ENCODE peak calls at places on chromosomes 5 and 9, in four cellular contexts. P, F, M and D are unnamed samples.

GRCh38 chr9:75071530-75072122 is 16.3 kb downstream of the NMRK1 start:
- DNase-seq in P (no peak), F (no peak), M (no peak), D (peak)

GRCh38 chr5:156640751-156641241 is 209.3 kb upstream of the PPP1R2B start:
- DNase-seq in P (no peak), F (no peak), M (no peak), D (no peak)

GRCh38 chr5:11557063-11557462 is 347.2 kb downstream of the CTNND2 start:
- DNase-seq in M (no peak), F (no peak), P (no peak), D (no peak)

GRCh38 chr9:121362813-121363585 is 7.1 kb downstream of the STOM start:
- DNase-seq in F (no peak), P (peak), M (no peak), D (no peak)

GRCh38 chr9:125990793-125991220 is 243.6 kb downstream of the PBX3 start:
- DNase-seq in P (no peak), F (no peak), M (no peak), D (no peak)

GRCh38 chr5:62779010-62779422 is 200.4 kb downstream of the LRRC70 start:
- DNase-seq in M (peak), P (peak), F (peak), D (peak)

GRCh38 chr5:1952456-1953099 is 69.9 kb upstream of the IRX4 start:
- DNase-seq in P (no peak), F (peak), M (no peak), D (no peak)

GRCh38 chr9:125397736-125398135 is 136.1 kb downstream of the GAPVD1 start:
- DNase-seq in P (no peak), M (no peak), F (no peak), D (no peak)

GRCh38 chr5:116646611-116647289 is 72.1 kb upstream of the SEMA6A start:
- DNase-seq in P (no peak), M (peak), F (no peak), D (no peak)

GRCh38 chr5:156121234-156121633 is 205.7 kb upstream of the SGCD start:
- DNase-seq in P (no peak), F (no peak), M (no peak), D (no peak)

GRCh38 chr5:135105105-135105484 is 71.1 kb upstream of the PITX1 start:
- DNase-seq in P (no peak), F (no peak), M (no peak), D (no peak)

GRCh38 chr5:155193018-155193417 is 179.5 kb downstream of the KIF4B start:
- DNase-seq in P (peak), F (no peak), M (no peak), D (no peak)

GRCh38 chr5:174418809-174419522 is 305.4 kb upstream of the MSX2 start:
- DNase-seq in F (peak), M (peak), P (peak), D (no peak)

GRCh38 chr5:155311721-155312120 is 298.2 kb downstream of the KIF4B start:
- DNase-seq in P (no peak), M (no peak), F (no peak), D (no peak)

GRCh38 chr9:135098400-135099105 is 11.1 kb downstream of the OLFM1 start:
- DNase-seq in P (no peak), M (no peak), F (peak), D (peak)

GRCh38 chr9:126891676-126892075 is 22.9 kb upstream of the RALGPS1 start:
- DNase-seq in F (no peak), P (no peak), M (no peak), D (no peak)

GRCh38 chr9:21461377-21461776 is 20.7 kb downstream of the IFNE start:
- DNase-seq in F (no peak), M (peak), P (no peak), D (no peak)

GRCh38 chr5:139457653-139458306 is 4.8 kb downstream of the ECSCR start:
- DNase-seq in P (no peak), F (no peak), M (no peak), D (no peak)

GRCh38 chr9:111662851-111663823 is 1.7 kb downstream of the GNG10 start:
- DNase-seq in P (no peak), M (no peak), F (peak), D (peak)

GRCh38 chr5:40017151-40017550 is 592.4 kb upstream of the DAB2 start:
- DNase-seq in P (no peak), M (no peak), F (no peak), D (no peak)

GRCh38 chr9:121949364-121949763 is 143.7 kb downstream of the TTLL11 start:
- DNase-seq in P (no peak), F (no peak), M (no peak), D (no peak)

GRCh38 chr5:129767927-129768380 is 20.1 kb downstream of the MINAR2 start:
- DNase-seq in M (peak), P (peak), F (peak), D (peak)

GRCh38 chr5:84673785-84674184 is 289.1 kb upstream of the EDIL3 start:
- DNase-seq in M (no peak), P (no peak), F (no peak), D (no peak)

GRCh38 chr9:121635300-121635699 is 16.1 kb upstream of the DAB2IP start:
- DNase-seq in P (no peak), M (no peak), F (no peak), D (no peak)

GRCh38 chr5:138353550-138353893 is 1.0 kb downstream of the KDM3B start:
- DNase-seq in M (no peak), F (no peak), P (no peak), D (no peak)

GRCh38 chr9:2132484-2133082 is 117.4 kb downstream of the SMARCA2 start:
- DNase-seq in F (no peak), P (peak), M (no peak), D (peak)

GRCh38 chr9:37343724-37344123 is 78.8 kb upstream of the GRHPR start:
- DNase-seq in P (no peak), F (no peak), M (no peak), D (no peak)

GRCh38 chr5:90558344-90559192 is at the start of gene ADGRV1:
- DNase-seq in F (peak), P (peak), M (peak), D (peak)

GRCh38 chr9:127418037-127418471 is 6.1 kb upstream of the ZNF79 start:
- DNase-seq in F (peak), M (peak), P (peak), D (peak)

GRCh38 chr9:134571326-134571871 is 70.2 kb upstream of the COL5A1 start:
- DNase-seq in M (no peak), P (no peak), F (no peak), D (no peak)

GRCh38 chr5:78552729-78553341 is 95.7 kb downstream of the LHFPL2 start:
- DNase-seq in M (no peak), F (no peak), P (no peak), D (no peak)

GRCh38 chr5:107301959-107302840 is 368.5 kb downstream of the EFNA5 start:
- DNase-seq in M (no peak), P (no peak), F (no peak), D (no peak)

GRCh38 chr5:127040779-127041520 is 10.6 kb upstream of the MARCHF3 start:
- DNase-seq in F (no peak), M (no peak), P (peak), D (no peak)

GRCh38 chr5:32413466-32414263 is 30.9 kb downstream of the ZFR start:
- DNase-seq in F (no peak), M (no peak), P (no peak), D (no peak)

GRCh38 chr5:170720984-170721383 is 62.5 kb upstream of the GABRP start:
- DNase-seq in F (no peak), M (no peak), P (no peak), D (no peak)

GRCh38 chr5:111135406-111135805 is 43.3 kb downstream of the WDR36 start:
- DNase-seq in M (no peak), F (no peak), P (no peak), D (no peak)

GRCh38 chr9:83339435-83339834 is 198.8 kb downstream of the FRMD3 start:
- DNase-seq in P (no peak), F (no peak), M (no peak), D (no peak)

GRCh38 chr9:110199643-110200042 is 8.3 kb downstream of the C9orf152 start:
- DNase-seq in P (no peak), F (no peak), M (no peak), D (no peak)

GRCh38 chr9:110202232-110202631 is 5.7 kb downstream of the C9orf152 start:
- DNase-seq in P (no peak), F (no peak), M (no peak), D (no peak)

GRCh38 chr9:110197330-110198187 is 10.4 kb downstream of the C9orf152 start:
- DNase-seq in P (peak), M (peak), F (no peak), D (no peak)

GRCh38 chr9:110192531-110193326 is 15.2 kb downstream of the C9orf152 start:
- DNase-seq in P (peak), M (no peak), F (no peak), D (no peak)

DNA sequence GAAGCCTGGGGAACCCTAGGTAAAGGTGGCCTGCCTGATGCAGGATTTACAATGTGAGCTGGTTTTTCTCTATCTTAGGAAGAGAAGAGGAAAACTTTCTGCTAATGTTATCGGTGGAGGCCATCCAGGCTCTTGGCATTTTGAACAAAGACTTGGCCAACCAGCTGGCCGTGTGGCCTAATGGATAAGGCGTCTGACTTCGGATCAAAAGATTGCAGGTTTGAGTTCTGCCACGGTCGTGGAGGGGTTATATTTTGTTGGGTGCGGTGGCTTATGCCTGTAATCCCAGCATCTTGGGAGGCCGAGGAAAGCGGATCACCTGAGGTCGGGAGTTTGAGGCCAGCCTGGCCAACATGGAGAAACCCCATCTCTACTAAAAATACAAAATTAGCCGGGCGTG is 9.6 kb downstream of the C9orf152 start:
- DNase-seq in F (no peak), M (no peak), P (no peak), D (no peak)
- TF ChIP-seq HMGXB4 in F (no peak), M (no peak), P (no peak), D (no peak)

GRCh38 chr5:150644058-150644457 is 3.6 kb downstream of the SYNPO start:
- DNase-seq in F (no peak), P (no peak), M (no peak), D (no peak)

GRCh38 chr5:150641826-150642566 is 1.5 kb downstream of the SYNPO start:
- DNase-seq in M (no peak), F (no peak), P (no peak), D (no peak)

GRCh38 chr5:150642991-150643710 is 2.7 kb downstream of the SYNPO start:
- DNase-seq in M (no peak), F (no peak), P (no peak), D (no peak)

GRCh38 chr5:150641006-150641570 is 628 bp downstream of the SYNPO start:
- DNase-seq in P (peak), F (no peak), M (peak), D (no peak)

GRCh38 chr5:150642567-150642927 is 2.1 kb downstream of the SYNPO start:
- DNase-seq in P (peak), F (no peak), M (peak), D (no peak)
- TF ChIP-seq HMGXB4 in P (no peak), F (no peak), M (no peak), D (no peak)

DNA sequence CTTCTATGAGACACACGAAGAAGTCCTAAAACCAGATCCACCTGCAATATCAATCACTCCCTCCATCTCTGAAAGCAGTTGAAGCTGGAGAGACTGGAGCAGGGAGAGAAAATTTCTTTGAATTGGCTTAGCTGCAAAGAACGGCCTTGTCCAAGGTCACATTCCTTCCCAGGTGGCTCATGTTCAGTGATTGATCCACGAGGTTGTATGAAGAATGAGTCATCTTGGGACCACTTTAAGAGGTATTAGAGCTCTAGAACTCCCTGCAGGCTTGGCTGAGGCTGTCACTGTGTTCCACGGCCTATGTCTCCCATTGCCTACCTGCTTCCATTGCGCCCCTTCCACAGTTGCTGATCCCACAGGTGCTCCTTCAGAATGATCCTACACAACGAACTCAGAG is 68.2 kb downstream of the HMHB1 start:
- DNase-seq in P (no peak), M (peak), F (no peak), D (no peak)
- TF ChIP-seq HMGXB4 in P (no peak), M (no peak), F (no peak), D (no peak)

GRCh38 chr5:43075319-43076293 is 35.5 kb upstream of the ANXA2R start:
- DNase-seq in F (no peak), P (no peak), M (no peak), D (peak)
- TF ChIP-seq HMGXB4 in F (no peak), P (no peak), M (no peak), D (no peak)